ENCODE peak calls at places on chromosomes 16 and 17, in six cellular contexts. F is HepG2, K is A549, X is K562, Q is endothelial cell of umbilical vein, V is GM12878. T is an unnamed sample.

GRCh38 chr16:84294196-84295142 is at the start of gene WFDC1:
- DNase-seq in V (no peak), X (no peak), F (no peak), Q (no peak), K (no peak), T (peak)

GRCh38 chr17:50672831-50673551 is 34.7 kb downstream of the ANKRD40 start:
- DNase-seq in F (no peak), Q (no peak), X (no peak), V (no peak), K (no peak), T (no peak)

GRCh38 chr17:39921323-39921722 is 2.9 kb upstream of the GSDMB start:
- DNase-seq in F (no peak), Q (no peak), V (no peak), X (no peak), K (no peak), T (peak)

GRCh38 chr17:44132275-44132821 is 8.9 kb upstream of the HDAC5 start:
- DNase-seq in Q (no peak), F (no peak), V (no peak), X (no peak), K (no peak), T (no peak)

GRCh38 chr16:22813223-22813945 is 578 bp upstream of the HS3ST2 start:
- DNase-seq in V (no peak), F (peak), Q (peak), X (peak), K (no peak), T (peak)

GRCh38 chr17:45031231-45032149 is 19.9 kb downstream of the DCAKD start:
- DNase-seq in V (no peak), F (no peak), X (peak), Q (no peak), K (no peak), T (peak)

GRCh38 chr17:945672-946071 is 33.9 kb downstream of the NXN start:
- DNase-seq in Q (no peak), K (no peak), X (no peak), F (no peak), V (no peak), T (no peak)

GRCh38 chr17:64509179-64509578 is 2.4 kb downstream of the CEP95 start:
- DNase-seq in V (no peak), Q (no peak), X (no peak), K (no peak), F (no peak), T (no peak)

GRCh38 chr17:42803074-42803883 is 4.6 kb downstream of the CNTD1 start:
- DNase-seq in X (no peak), K (no peak), Q (peak), F (peak), V (no peak), T (no peak)

GRCh38 chr16:27405546-27406451 is 3.8 kb downstream of the IL21R start:
- DNase-seq in V (no peak), F (no peak), X (no peak), Q (no peak), K (no peak), T (no peak)

GRCh38 chr17:65265276-65265675 is 128.1 kb downstream of the RGS9 start:
- DNase-seq in Q (peak), X (no peak), V (no peak), K (no peak), F (no peak), T (no peak)

GRCh38 chr17:41133880-41134735 is 6.2 kb downstream of the KRTAP4-6 start:
- DNase-seq in V (no peak), Q (no peak), F (no peak), X (no peak), K (no peak), T (no peak)

GRCh38 chr17:15255713-15256454 is 9.2 kb downstream of the PMP22 start:
- DNase-seq in F (no peak), X (no peak), K (no peak), Q (no peak), V (no peak), T (no peak)

GRCh38 chr17:50308666-50309065 is 34.4 kb downstream of the TMEM92 start:
- DNase-seq in X (no peak), V (no peak), Q (no peak), F (no peak), K (no peak), T (no peak)

GRCh38 chr17:40828454-40829039 is 6.1 kb upstream of the KRT10 start:
- DNase-seq in X (no peak), Q (peak), V (no peak), F (no peak), K (no peak), T (no peak)

GRCh38 chr17:61411944-61412859 is 12.6 kb downstream of the TBX2 start:
- DNase-seq in Q (peak), F (peak), K (peak), V (peak), X (peak), T (peak)

GRCh38 chr16:75329933-75330332 is 78.5 kb upstream of the BCAR1 start:
- DNase-seq in X (no peak), Q (no peak), K (no peak), F (peak), V (no peak), T (no peak)

GRCh38 chr17:47905221-47905733 is 9.2 kb downstream of the SP2 start:
- DNase-seq in K (no peak), V (no peak), Q (peak), F (peak), X (no peak), T (no peak)

GRCh38 chr17:69485901-69486643 is 71.6 kb downstream of the MAP2K6 start:
- DNase-seq in V (no peak), Q (peak), F (no peak), K (no peak), X (no peak), T (no peak)

GRCh38 chr16:88743693-88744519 is 37.6 kb downstream of the CTU2 start:
- DNase-seq in Q (peak), X (peak), F (peak), V (no peak), K (peak), T (peak)

GRCh38 chr16:23949630-23950290 is 114.0 kb downstream of the PRKCB start:
- DNase-seq in V (peak), X (no peak), K (no peak), Q (no peak), F (no peak), T (peak)

GRCh38 chr16:59179446-59180082 is 445.4 kb upstream of the GOT2 start:
- DNase-seq in X (no peak), Q (peak), V (no peak), F (peak), K (peak), T (no peak)

GRCh38 chr17:21173543-21173942 is 40.4 kb downstream of the TMEM11 start:
- DNase-seq in Q (no peak), V (no peak), F (no peak), X (no peak), K (no peak), T (no peak)

GRCh38 chr16:21197621-21198020 is 13.8 kb downstream of the ZP2 start:
- DNase-seq in Q (no peak), K (no peak), X (no peak), V (no peak), F (no peak), T (no peak)

GRCh38 chr16:87812200-87812656 is 46.4 kb upstream of the KLHDC4 start:
- DNase-seq in V (no peak), Q (no peak), K (no peak), X (no peak), F (peak), T (no peak)

GRCh38 chr16:17775061-17775460 is 304.3 kb upstream of the XYLT1 start:
- DNase-seq in X (no peak), F (no peak), V (no peak), K (no peak), Q (no peak), T (no peak)

GRCh38 chr17:83151442-83152220 is 72.2 kb downstream of the METRNL start:
- DNase-seq in Q (no peak), F (peak), X (no peak), V (no peak), K (no peak), T (no peak)
- TF ChIP-seq POLR2A in Q (no peak), F (peak), X (no peak), V (no peak), K (no peak), T (no peak)

GRCh38 chr17:7833011-7833794 is 814 bp upstream of the KDM6B start:
- DNase-seq in X (no peak), Q (no peak), K (no peak), V (no peak), F (no peak), T (no peak)
- TF ChIP-seq MYC in X (no peak), Q (no peak), K (no peak), V (no peak), F (no peak), T (no peak)

DNA sequence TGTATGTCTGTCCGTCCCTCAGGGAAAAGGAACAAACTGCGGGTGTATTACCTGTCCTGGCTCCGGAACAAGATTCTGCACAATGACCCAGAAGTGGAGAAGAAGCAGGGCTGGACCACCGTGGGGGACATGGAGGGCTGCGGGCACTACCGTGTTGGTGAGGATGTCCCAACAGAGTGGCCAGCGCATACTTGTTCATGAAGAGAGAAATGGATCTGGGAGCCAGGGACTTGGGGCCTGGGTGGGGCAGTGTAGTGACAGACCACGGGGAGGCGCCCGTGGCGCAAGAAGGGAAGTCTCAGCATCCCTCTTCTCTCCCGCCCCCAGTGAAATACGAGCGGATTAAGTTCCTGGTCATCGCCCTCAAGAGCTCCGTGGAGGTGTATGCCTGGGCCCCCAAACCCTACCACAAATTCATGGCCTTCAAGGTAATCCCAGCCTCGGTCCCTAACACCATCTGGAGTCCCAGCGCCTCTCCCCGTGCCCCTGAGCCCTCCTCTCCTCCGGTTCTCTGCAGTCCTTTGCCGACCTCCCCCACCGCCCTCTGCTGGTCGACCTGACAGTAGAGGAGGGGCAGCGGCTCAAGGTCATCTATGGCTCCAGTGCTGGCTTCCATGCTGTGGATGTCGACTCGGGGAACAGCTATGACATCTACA is 3.5 kb upstream of the C17orf107 start:
- DNase-seq in K (no peak), F (no peak), X (peak), Q (no peak), V (no peak), T (no peak)
- TF ChIP-seq CTCF in K (no peak), F (peak), X (peak), Q (no peak), V (no peak), T (peak)

GRCh38 chr16:593406-593805 is 3.5 kb downstream of the RAB40C start:
- DNase-seq in V (no peak), Q (no peak), K (no peak), X (no peak), F (no peak), T (no peak)
- TF ChIP-seq POLR2A in V (no peak), Q (no peak), K (no peak), X (no peak), F (no peak), T (no peak)

T was measured in NB4.